ENCODE peak calls at places on chromosomes 16 and 17, in seven cellular contexts. One of them, this sample, is unnamed.
A peak's percentile ranks its signal among the peaks of the same experiment; 100 is the strongest.

GRCh38 chr17:42548070-42548837 is 4.5 kb upstream of the HSD17B1 start:
- DNase-seq in IMR-90: no peak
- DNase-seq in AG09309: no peak
- DNase-seq in foreskin fibroblast: no peak
- DNase-seq in fibroblast of lung: no peak
- DNase-seq in thyroid gland: peak; percentile 94
- DNase-seq in lung: peak; percentile 86
- DNase-seq in this sample: no peak

GRCh38 chr17:43608313-43608712 is 53.4 kb downstream of the MEOX1 start:
- DNase-seq in IMR-90: peak; percentile 70
- DNase-seq in AG09309: no peak
- DNase-seq in foreskin fibroblast: no peak
- DNase-seq in fibroblast of lung: no peak
- DNase-seq in thyroid gland: no peak
- DNase-seq in lung: no peak
- DNase-seq in this sample: peak; percentile 16

GRCh38 chr17:13306310-13306962 is 288.6 kb upstream of the ELAC2 start:
- DNase-seq in IMR-90: peak; percentile 84
- DNase-seq in AG09309: peak; percentile 87
- DNase-seq in foreskin fibroblast: peak; percentile 62
- DNase-seq in fibroblast of lung: peak; percentile 88
- DNase-seq in thyroid gland: no peak
- DNase-seq in lung: no peak
- DNase-seq in this sample: peak; percentile 79

GRCh38 chr17:18951941-18952842 is at the start of gene SLC5A10:
- DNase-seq in IMR-90: no peak
- DNase-seq in AG09309: no peak
- DNase-seq in foreskin fibroblast: no peak
- DNase-seq in fibroblast of lung: no peak
- DNase-seq in thyroid gland: no peak
- DNase-seq in lung: no peak
- DNase-seq in this sample: no peak

GRCh38 chr17:38451030-38451839 is 23.0 kb downstream of the ARHGAP23 start:
- DNase-seq in IMR-90: peak; percentile 79
- DNase-seq in AG09309: no peak
- DNase-seq in foreskin fibroblast: peak; percentile 84
- DNase-seq in fibroblast of lung: peak; percentile 52
- DNase-seq in thyroid gland: peak; percentile 22
- DNase-seq in lung: no peak
- DNase-seq in this sample: peak; percentile 89

GRCh38 chr17:9350083-9350482 is 225.5 kb downstream of the STX8 start:
- DNase-seq in IMR-90: peak; percentile 98
- DNase-seq in AG09309: peak; percentile 88
- DNase-seq in foreskin fibroblast: peak; percentile 93
- DNase-seq in fibroblast of lung: peak; percentile 92
- DNase-seq in thyroid gland: no peak
- DNase-seq in lung: no peak
- DNase-seq in this sample: peak; percentile 98

GRCh38 chr17:67095803-67096202 is 51.4 kb downstream of the CACNG1 start:
- DNase-seq in IMR-90: peak; percentile 73
- DNase-seq in AG09309: no peak
- DNase-seq in foreskin fibroblast: peak; percentile 46
- DNase-seq in fibroblast of lung: peak; percentile 50
- DNase-seq in thyroid gland: no peak
- DNase-seq in lung: no peak
- DNase-seq in this sample: peak; percentile 16

GRCh38 chr16:89090182-89090630 is 3.4 kb upstream of the ACSF3 start:
- DNase-seq in IMR-90: no peak
- DNase-seq in AG09309: no peak
- DNase-seq in foreskin fibroblast: no peak
- DNase-seq in fibroblast of lung: no peak
- DNase-seq in thyroid gland: peak; percentile 17
- DNase-seq in lung: no peak
- DNase-seq in this sample: no peak

GRCh38 chr17:76337413-76337777 is 16.3 kb downstream of the PRPSAP1 start:
- DNase-seq in IMR-90: peak; percentile 18
- DNase-seq in AG09309: no peak
- DNase-seq in foreskin fibroblast: peak; percentile 21
- DNase-seq in fibroblast of lung: peak; percentile 18
- DNase-seq in thyroid gland: no peak
- DNase-seq in lung: no peak
- DNase-seq in this sample: peak; percentile 74

GRCh38 chr16:30365200-30365599 is 5.1 kb downstream of the TBC1D10B start:
- DNase-seq in IMR-90: no peak
- DNase-seq in AG09309: no peak
- DNase-seq in foreskin fibroblast: no peak
- DNase-seq in fibroblast of lung: no peak
- DNase-seq in thyroid gland: no peak
- DNase-seq in lung: no peak
- DNase-seq in this sample: no peak

GRCh38 chr17:17439971-17440843 is 36.6 kb upstream of the MED9 start:
- DNase-seq in IMR-90: peak; percentile 42
- DNase-seq in AG09309: no peak
- DNase-seq in foreskin fibroblast: no peak
- DNase-seq in fibroblast of lung: peak; percentile 37
- DNase-seq in thyroid gland: peak; percentile 95
- DNase-seq in lung: peak; percentile 79
- DNase-seq in this sample: no peak

GRCh38 chr16:69179255-69180010 is 7.5 kb upstream of the SNTB2 start:
- DNase-seq in IMR-90: peak; percentile 84
- DNase-seq in AG09309: peak; percentile 81
- DNase-seq in foreskin fibroblast: peak; percentile 91
- DNase-seq in fibroblast of lung: peak; percentile 99
- DNase-seq in thyroid gland: peak; percentile 90
- DNase-seq in lung: peak; percentile 80
- DNase-seq in this sample: peak; percentile 95

GRCh38 chr16:76854234-76854633 is 336.8 kb upstream of the MON1B start:
- DNase-seq in IMR-90: no peak
- DNase-seq in AG09309: no peak
- DNase-seq in foreskin fibroblast: no peak
- DNase-seq in fibroblast of lung: peak; percentile 6
- DNase-seq in thyroid gland: no peak
- DNase-seq in lung: no peak
- DNase-seq in this sample: no peak

GRCh38 chr17:61285483-61286320 is 113.9 kb upstream of the TBX2 start:
- DNase-seq in IMR-90: peak; percentile 98
- DNase-seq in AG09309: peak; percentile 95
- DNase-seq in foreskin fibroblast: peak; percentile 80
- DNase-seq in fibroblast of lung: peak; percentile 98
- DNase-seq in thyroid gland: no peak
- DNase-seq in lung: no peak
- DNase-seq in this sample: peak; percentile 76

GRCh38 chr17:33049781-33050414 is 58.3 kb downstream of the SPACA3 start:
- DNase-seq in IMR-90: peak; percentile 48
- DNase-seq in AG09309: no peak
- DNase-seq in foreskin fibroblast: peak; percentile 21
- DNase-seq in fibroblast of lung: peak; percentile 57
- DNase-seq in thyroid gland: peak; percentile 49
- DNase-seq in lung: no peak
- DNase-seq in this sample: peak; percentile 48

GRCh38 chr17:72822358-72823023 is 270.0 kb downstream of the SLC39A11 start:
- DNase-seq in IMR-90: no peak
- DNase-seq in AG09309: no peak
- DNase-seq in foreskin fibroblast: no peak
- DNase-seq in fibroblast of lung: no peak
- DNase-seq in thyroid gland: no peak
- DNase-seq in lung: no peak
- DNase-seq in this sample: no peak

GRCh38 chr17:77282524-77283515 is 142.1 kb downstream of the SEC14L1 start:
- DNase-seq in IMR-90: peak; percentile 43
- DNase-seq in AG09309: no peak
- DNase-seq in foreskin fibroblast: no peak
- DNase-seq in fibroblast of lung: peak; percentile 62
- DNase-seq in thyroid gland: peak; percentile 80
- DNase-seq in lung: peak; percentile 60
- DNase-seq in this sample: peak; percentile 19

GRCh38 chr17:72605543-72605942 is 484.7 kb downstream of the SOX9 start:
- DNase-seq in IMR-90: no peak
- DNase-seq in AG09309: no peak
- DNase-seq in foreskin fibroblast: no peak
- DNase-seq in fibroblast of lung: no peak
- DNase-seq in thyroid gland: no peak
- DNase-seq in lung: no peak
- DNase-seq in this sample: no peak

GRCh38 chr16:57606847-57607501 is 21.5 kb upstream of the ADGRG1 start:
- DNase-seq in IMR-90: no peak
- DNase-seq in AG09309: no peak
- DNase-seq in foreskin fibroblast: no peak
- DNase-seq in fibroblast of lung: no peak
- DNase-seq in thyroid gland: no peak
- DNase-seq in lung: no peak
- DNase-seq in this sample: no peak

GRCh38 chr16:24858219-24859041 is 12.7 kb downstream of the SLC5A11 start:
- DNase-seq in IMR-90: peak; percentile 59
- DNase-seq in AG09309: no peak
- DNase-seq in foreskin fibroblast: peak; percentile 28
- DNase-seq in fibroblast of lung: peak; percentile 59
- DNase-seq in thyroid gland: peak; percentile 57
- DNase-seq in lung: no peak
- DNase-seq in this sample: peak; percentile 37

GRCh38 chr17:17849863-17850373 is 13.1 kb upstream of the SREBF1 start:
- DNase-seq in IMR-90: peak; percentile 43
- DNase-seq in AG09309: no peak
- DNase-seq in foreskin fibroblast: peak; percentile 40
- DNase-seq in fibroblast of lung: peak; percentile 57
- DNase-seq in thyroid gland: peak; percentile 69
- DNase-seq in lung: no peak
- DNase-seq in this sample: peak; percentile 37

GRCh38 chr17:42803074-42803883 is 4.6 kb downstream of the CNTD1 start:
- DNase-seq in IMR-90: peak; percentile 35
- DNase-seq in AG09309: no peak
- DNase-seq in foreskin fibroblast: no peak
- DNase-seq in fibroblast of lung: peak; percentile 19
- DNase-seq in thyroid gland: no peak
- DNase-seq in lung: no peak
- DNase-seq in this sample: no peak

GRCh38 chr16:4407543-4408322 is 8.7 kb downstream of the CORO7 start:
- DNase-seq in IMR-90: peak; percentile 82
- DNase-seq in AG09309: no peak
- DNase-seq in foreskin fibroblast: peak; percentile 83
- DNase-seq in fibroblast of lung: peak; percentile 69
- DNase-seq in thyroid gland: no peak
- DNase-seq in lung: no peak
- DNase-seq in this sample: peak; percentile 66

GRCh38 chr17:45366691-45367090 is 49.9 kb upstream of the MAP3K14 start:
- DNase-seq in IMR-90: no peak
- DNase-seq in AG09309: no peak
- DNase-seq in foreskin fibroblast: no peak
- DNase-seq in fibroblast of lung: no peak
- DNase-seq in thyroid gland: no peak
- DNase-seq in lung: no peak
- DNase-seq in this sample: no peak

GRCh38 chr16:89473791-89474414 is 16.5 kb downstream of the ANKRD11 start:
- DNase-seq in IMR-90: peak; percentile 56
- DNase-seq in AG09309: no peak
- DNase-seq in foreskin fibroblast: peak; percentile 50
- DNase-seq in fibroblast of lung: peak; percentile 48
- DNase-seq in thyroid gland: no peak
- DNase-seq in lung: no peak
- DNase-seq in this sample: peak; percentile 65

GRCh38 chr17:81877569-81877968 is 6.4 kb upstream of the ARHGDIA start:
- DNase-seq in IMR-90: no peak
- DNase-seq in AG09309: no peak
- DNase-seq in foreskin fibroblast: no peak
- DNase-seq in fibroblast of lung: no peak
- DNase-seq in thyroid gland: no peak
- DNase-seq in lung: no peak
- DNase-seq in this sample: no peak

GRCh38 chr17:62723842-62724241 is 84.3 kb downstream of the MARCHF10 start:
- DNase-seq in IMR-90: peak; percentile 29
- DNase-seq in AG09309: no peak
- DNase-seq in foreskin fibroblast: no peak
- DNase-seq in fibroblast of lung: no peak
- DNase-seq in thyroid gland: no peak
- DNase-seq in lung: no peak
- DNase-seq in this sample: no peak

GRCh38 chr17:57215317-57215716 is 41.0 kb upstream of the MSI2 start:
- DNase-seq in IMR-90: no peak
- DNase-seq in AG09309: no peak
- DNase-seq in foreskin fibroblast: peak; percentile 67
- DNase-seq in fibroblast of lung: peak; percentile 36
- DNase-seq in thyroid gland: no peak
- DNase-seq in lung: no peak
- DNase-seq in this sample: no peak
- H3K4me3 ChIP-seq in IMR-90: no peak overlapping the region
- H3K4me3 ChIP-seq in AG09309: no peak overlapping the region
- H3K4me3 ChIP-seq in foreskin fibroblast: no peak overlapping the region
- H3K4me3 ChIP-seq in fibroblast of lung: no peak overlapping the region
- H3K4me3 ChIP-seq in thyroid gland: no peak overlapping the region
- H3K4me3 ChIP-seq in lung: no peak overlapping the region
- H3K4me3 ChIP-seq in this sample: no peak overlapping the region

GRCh38 chr16:71441348-71441781 is 489 bp downstream of the TLE7 start:
- DNase-seq in IMR-90: no peak
- DNase-seq in AG09309: no peak
- DNase-seq in foreskin fibroblast: no peak
- DNase-seq in fibroblast of lung: no peak
- DNase-seq in thyroid gland: no peak
- DNase-seq in lung: no peak
- DNase-seq in this sample: no peak
- TF ChIP-seq CTCF in IMR-90: peak; percentile 25
- TF ChIP-seq CTCF in AG09309: peak; percentile 14
- TF ChIP-seq CTCF in foreskin fibroblast: peak; percentile 28
- TF ChIP-seq CTCF in fibroblast of lung: no peak
- TF ChIP-seq CTCF in thyroid gland: no peak
- TF ChIP-seq CTCF in lung: no peak
- TF ChIP-seq CTCF in this sample: peak; percentile 15

DNA sequence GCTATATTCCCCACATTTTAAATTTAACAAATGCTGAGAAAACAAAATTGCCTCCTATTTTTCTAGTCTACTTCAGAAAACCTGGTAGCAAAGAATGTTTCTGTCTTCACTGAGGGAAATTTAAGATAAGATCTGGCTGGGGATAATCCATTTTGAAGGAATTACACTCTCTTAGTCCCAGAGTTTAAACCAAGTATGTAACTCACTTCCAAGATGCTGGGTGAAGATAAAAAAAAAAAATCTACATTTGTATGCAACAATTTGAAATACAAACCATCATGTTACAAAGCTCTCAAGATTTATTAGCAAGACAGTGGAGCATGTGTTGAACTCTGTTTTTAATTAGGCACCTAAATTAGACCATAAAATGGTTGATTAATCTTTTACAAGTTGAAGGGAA is 5.7 kb downstream of the HS3ST3B1 start:
- DNase-seq in IMR-90: no peak
- DNase-seq in AG09309: no peak
- DNase-seq in foreskin fibroblast: no peak
- DNase-seq in fibroblast of lung: peak; percentile 38
- DNase-seq in thyroid gland: no peak
- DNase-seq in lung: no peak
- DNase-seq in this sample: peak; percentile 58
- H3K4me3 ChIP-seq in IMR-90: no peak overlapping the region
- H3K4me3 ChIP-seq in AG09309: no peak overlapping the region
- H3K4me3 ChIP-seq in foreskin fibroblast: no peak overlapping the region
- H3K4me3 ChIP-seq in fibroblast of lung: no peak overlapping the region
- H3K4me3 ChIP-seq in thyroid gland: no peak overlapping the region
- H3K4me3 ChIP-seq in lung: no peak overlapping the region
- H3K4me3 ChIP-seq in this sample: peak overlapping the region; percentile 18

DNA sequence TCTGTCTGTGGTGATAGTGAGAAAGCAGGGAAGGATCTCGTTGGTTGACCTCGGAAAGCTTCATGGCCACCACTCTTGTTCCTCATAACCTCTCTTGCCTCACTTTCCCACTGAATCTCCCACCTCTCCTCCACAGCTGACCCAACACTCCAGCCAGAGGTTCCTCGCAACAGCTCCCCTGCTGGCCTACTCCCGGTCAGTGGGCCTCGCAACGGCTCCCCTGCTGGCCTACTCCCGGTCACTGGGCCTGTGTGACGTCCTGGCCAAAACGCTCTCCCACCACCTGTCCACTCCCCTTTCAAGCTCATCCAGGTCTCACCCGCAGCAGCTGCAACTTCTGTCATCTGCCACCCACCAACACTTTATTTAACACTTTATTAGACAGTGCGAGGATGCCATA is 149.1 kb downstream of the VPS53 start:
- DNase-seq in IMR-90: no peak
- DNase-seq in AG09309: no peak
- DNase-seq in foreskin fibroblast: no peak
- DNase-seq in fibroblast of lung: no peak
- DNase-seq in thyroid gland: no peak
- DNase-seq in lung: no peak
- DNase-seq in this sample: no peak
- TF ChIP-seq CTCF in IMR-90: peak; percentile 26
- TF ChIP-seq CTCF in AG09309: peak; percentile 20
- TF ChIP-seq CTCF in foreskin fibroblast: no peak
- TF ChIP-seq CTCF in fibroblast of lung: no peak
- TF ChIP-seq CTCF in thyroid gland: no peak
- TF ChIP-seq CTCF in lung: no peak
- TF ChIP-seq CTCF in this sample: no peak